ENCODE peak calls at places on chromosome 12, in seven cellular contexts. One of them, this sample, is unnamed. For H3K36me3 and H3K4me1, the result is how much of the 10 kb centered on the place peaks cover.

GRCh38 chr12:47709277-47710048 is 3.6 kb upstream of the RPAP3 start:
- DNase-seq in astrocyte: no peak
- DNase-seq in PC-9: no peak
- DNase-seq in cardiac muscle cell: no peak
- DNase-seq in testis: no peak
- DNase-seq in mucosa of descending colon: no peak
- DNase-seq in heart right ventricle: no peak
- DNase-seq in this sample: no peak

GRCh38 chr12:3595721-3596120 is 104.7 kb downstream of the PRMT8 start:
- DNase-seq in astrocyte: no peak
- DNase-seq in PC-9: no peak
- DNase-seq in cardiac muscle cell: no peak
- DNase-seq in testis: no peak
- DNase-seq in mucosa of descending colon: no peak
- DNase-seq in heart right ventricle: no peak
- DNase-seq in this sample: no peak

GRCh38 chr12:107372229-107372658 is 278.9 kb upstream of the CRY1 start:
- DNase-seq in astrocyte: peak
- DNase-seq in PC-9: no peak
- DNase-seq in cardiac muscle cell: peak
- DNase-seq in testis: no peak
- DNase-seq in mucosa of descending colon: no peak
- DNase-seq in heart right ventricle: no peak
- DNase-seq in this sample: no peak

GRCh38 chr12:9721394-9722092 is 11.4 kb downstream of the CLECL1 start:
- DNase-seq in astrocyte: no peak
- DNase-seq in PC-9: no peak
- DNase-seq in cardiac muscle cell: peak
- DNase-seq in testis: no peak
- DNase-seq in mucosa of descending colon: no peak
- DNase-seq in heart right ventricle: no peak
- DNase-seq in this sample: no peak

GRCh38 chr12:100576311-100577036 is 3.0 kb downstream of the GAS2L3 start:
- DNase-seq in astrocyte: peak
- DNase-seq in PC-9: no peak
- DNase-seq in cardiac muscle cell: peak
- DNase-seq in testis: no peak
- DNase-seq in mucosa of descending colon: peak
- DNase-seq in heart right ventricle: no peak
- DNase-seq in this sample: no peak

GRCh38 chr12:68899251-68899771 is 33.7 kb downstream of the CPM start:
- DNase-seq in astrocyte: peak
- DNase-seq in PC-9: no peak
- DNase-seq in cardiac muscle cell: peak
- DNase-seq in testis: peak
- DNase-seq in mucosa of descending colon: peak
- DNase-seq in heart right ventricle: no peak
- DNase-seq in this sample: no peak

GRCh38 chr12:74499192-74499591 is 38.4 kb upstream of the ATXN7L3B start:
- DNase-seq in astrocyte: no peak
- DNase-seq in PC-9: no peak
- DNase-seq in cardiac muscle cell: no peak
- DNase-seq in testis: no peak
- DNase-seq in mucosa of descending colon: no peak
- DNase-seq in heart right ventricle: no peak
- DNase-seq in this sample: no peak

GRCh38 chr12:53652366-53652765 is 23.5 kb downstream of the ATP5MC2 start:
- DNase-seq in astrocyte: peak
- DNase-seq in PC-9: no peak
- DNase-seq in cardiac muscle cell: peak
- DNase-seq in testis: no peak
- DNase-seq in mucosa of descending colon: no peak
- DNase-seq in heart right ventricle: no peak
- DNase-seq in this sample: no peak

GRCh38 chr12:45763381-45763780 is 33.9 kb downstream of the ARID2 start:
- DNase-seq in astrocyte: no peak
- DNase-seq in PC-9: no peak
- DNase-seq in cardiac muscle cell: no peak
- DNase-seq in testis: no peak
- DNase-seq in mucosa of descending colon: no peak
- DNase-seq in heart right ventricle: no peak
- DNase-seq in this sample: no peak

GRCh38 chr12:19572920-19573558 is 133.7 kb downstream of the AEBP2 start:
- DNase-seq in astrocyte: peak
- DNase-seq in PC-9: peak
- DNase-seq in cardiac muscle cell: peak
- DNase-seq in testis: peak
- DNase-seq in mucosa of descending colon: peak
- DNase-seq in heart right ventricle: no peak
- DNase-seq in this sample: no peak

GRCh38 chr12:47397664-47398281 is 308.1 kb downstream of the RPAP3 start:
- DNase-seq in astrocyte: peak
- DNase-seq in PC-9: peak
- DNase-seq in cardiac muscle cell: peak
- DNase-seq in testis: peak
- DNase-seq in mucosa of descending colon: no peak
- DNase-seq in heart right ventricle: no peak
- DNase-seq in this sample: no peak

GRCh38 chr12:113347-113746 is 46.8 kb downstream of the IQSEC3 start:
- DNase-seq in astrocyte: no peak
- DNase-seq in PC-9: no peak
- DNase-seq in cardiac muscle cell: no peak
- DNase-seq in testis: no peak
- DNase-seq in mucosa of descending colon: no peak
- DNase-seq in heart right ventricle: no peak
- DNase-seq in this sample: no peak

GRCh38 chr12:24565300-24565699 is 383.6 kb downstream of the BCAT1 start:
- DNase-seq in astrocyte: no peak
- DNase-seq in PC-9: no peak
- DNase-seq in cardiac muscle cell: no peak
- DNase-seq in testis: no peak
- DNase-seq in mucosa of descending colon: no peak
- DNase-seq in heart right ventricle: no peak
- DNase-seq in this sample: no peak

GRCh38 chr12:51270847-51271518 is 768 bp upstream of the SMAGP start:
- DNase-seq in astrocyte: peak
- DNase-seq in PC-9: peak
- DNase-seq in cardiac muscle cell: peak
- DNase-seq in testis: no peak
- DNase-seq in mucosa of descending colon: peak
- DNase-seq in heart right ventricle: no peak
- DNase-seq in this sample: no peak

GRCh38 chr12:12724421-12725085 is 7.4 kb downstream of the CDKN1B start:
- DNase-seq in astrocyte: no peak
- DNase-seq in PC-9: peak
- DNase-seq in cardiac muscle cell: peak
- DNase-seq in testis: no peak
- DNase-seq in mucosa of descending colon: peak
- DNase-seq in heart right ventricle: no peak
- DNase-seq in this sample: no peak

GRCh38 chr12:40336573-40337199 is 111.9 kb downstream of the LRRK2 start:
- DNase-seq in astrocyte: peak
- DNase-seq in PC-9: no peak
- DNase-seq in cardiac muscle cell: peak
- DNase-seq in testis: no peak
- DNase-seq in mucosa of descending colon: no peak
- DNase-seq in heart right ventricle: no peak
- DNase-seq in this sample: no peak

GRCh38 chr12:48969847-48970701 is 1.5 kb downstream of the WNT10B start:
- DNase-seq in astrocyte: no peak
- DNase-seq in PC-9: no peak
- DNase-seq in cardiac muscle cell: no peak
- DNase-seq in testis: no peak
- DNase-seq in mucosa of descending colon: no peak
- DNase-seq in heart right ventricle: no peak
- DNase-seq in this sample: no peak

GRCh38 chr12:1858456-1858855 is 38.1 kb downstream of the LRTM2 start:
- DNase-seq in astrocyte: no peak
- DNase-seq in PC-9: no peak
- DNase-seq in cardiac muscle cell: no peak
- DNase-seq in testis: no peak
- DNase-seq in mucosa of descending colon: no peak
- DNase-seq in heart right ventricle: no peak
- DNase-seq in this sample: no peak

GRCh38 chr12:47870175-47870781 is 34.5 kb downstream of the VDR start:
- DNase-seq in astrocyte: no peak
- DNase-seq in PC-9: no peak
- DNase-seq in cardiac muscle cell: peak
- DNase-seq in testis: peak
- DNase-seq in mucosa of descending colon: peak
- DNase-seq in heart right ventricle: peak
- DNase-seq in this sample: peak

GRCh38 chr12:123165537-123165936 is 14.6 kb upstream of the PITPNM2 start:
- DNase-seq in astrocyte: no peak
- DNase-seq in PC-9: no peak
- DNase-seq in cardiac muscle cell: no peak
- DNase-seq in testis: no peak
- DNase-seq in mucosa of descending colon: no peak
- DNase-seq in heart right ventricle: no peak
- DNase-seq in this sample: no peak

GRCh38 chr12:123164222-123164621 is 13.3 kb upstream of the PITPNM2 start:
- DNase-seq in astrocyte: no peak
- DNase-seq in PC-9: no peak
- DNase-seq in cardiac muscle cell: no peak
- DNase-seq in testis: no peak
- DNase-seq in mucosa of descending colon: no peak
- DNase-seq in heart right ventricle: no peak
- DNase-seq in this sample: no peak

GRCh38 chr12:123160801-123161487 is 10.1 kb upstream of the PITPNM2 start:
- DNase-seq in astrocyte: no peak
- DNase-seq in PC-9: no peak
- DNase-seq in cardiac muscle cell: peak
- DNase-seq in testis: peak
- DNase-seq in mucosa of descending colon: no peak
- DNase-seq in heart right ventricle: no peak
- DNase-seq in this sample: no peak

GRCh38 chr12:123164710-123165261 is 13.9 kb upstream of the PITPNM2 start:
- DNase-seq in astrocyte: no peak
- DNase-seq in PC-9: no peak
- DNase-seq in cardiac muscle cell: no peak
- DNase-seq in testis: no peak
- DNase-seq in mucosa of descending colon: no peak
- DNase-seq in heart right ventricle: no peak
- DNase-seq in this sample: no peak

DNA sequence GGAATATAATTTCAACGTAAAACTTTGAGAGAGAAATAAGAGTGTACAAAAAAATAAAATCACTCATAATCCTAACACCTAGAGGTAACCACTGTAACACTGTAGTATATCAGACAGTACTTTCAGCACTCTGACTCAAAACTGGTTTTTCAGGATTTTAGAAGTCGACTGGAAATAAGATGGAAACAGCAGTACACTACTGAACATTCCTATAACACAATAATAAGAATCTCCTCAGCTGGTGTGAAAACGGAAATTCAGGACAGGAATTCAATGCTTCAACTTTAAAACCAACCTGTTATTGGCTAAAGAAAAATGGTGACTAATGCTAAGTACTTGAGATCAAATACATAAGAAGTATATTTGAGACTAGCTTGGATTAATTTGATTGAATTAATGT is 12.3 kb upstream of the PITPNM2 start:
- DNase-seq in astrocyte: no peak
- DNase-seq in PC-9: no peak
- DNase-seq in cardiac muscle cell: no peak
- DNase-seq in testis: no peak
- DNase-seq in mucosa of descending colon: no peak
- DNase-seq in heart right ventricle: no peak
- DNase-seq in this sample: no peak
- H3K36me3 ChIP-seq in astrocyte: under half
- H3K36me3 ChIP-seq in PC-9: under half
- H3K36me3 ChIP-seq in cardiac muscle cell: half or more
- H3K36me3 ChIP-seq in testis: under half
- H3K36me3 ChIP-seq in mucosa of descending colon: under half
- H3K36me3 ChIP-seq in heart right ventricle: half or more
- H3K36me3 ChIP-seq in this sample: under half

GRCh38 chr12:71638499-71638898 is 25.1 kb downstream of the ZFC3H1 start:
- DNase-seq in astrocyte: no peak
- DNase-seq in PC-9: no peak
- DNase-seq in cardiac muscle cell: no peak
- DNase-seq in testis: no peak
- DNase-seq in mucosa of descending colon: no peak
- DNase-seq in heart right ventricle: no peak
- DNase-seq in this sample: no peak

GRCh38 chr12:71639341-71639760 is 24.3 kb downstream of the ZFC3H1 start:
- DNase-seq in astrocyte: no peak
- DNase-seq in PC-9: no peak
- DNase-seq in cardiac muscle cell: no peak
- DNase-seq in testis: no peak
- DNase-seq in mucosa of descending colon: no peak
- DNase-seq in heart right ventricle: no peak
- DNase-seq in this sample: no peak

GRCh38 chr12:71642264-71642663 is 21.4 kb downstream of the ZFC3H1 start:
- DNase-seq in astrocyte: no peak
- DNase-seq in PC-9: no peak
- DNase-seq in cardiac muscle cell: no peak
- DNase-seq in testis: no peak
- DNase-seq in mucosa of descending colon: no peak
- DNase-seq in heart right ventricle: no peak
- DNase-seq in this sample: no peak

GRCh38 chr12:71641390-71641789 is 22.3 kb downstream of the ZFC3H1 start:
- DNase-seq in astrocyte: no peak
- DNase-seq in PC-9: no peak
- DNase-seq in cardiac muscle cell: no peak
- DNase-seq in testis: no peak
- DNase-seq in mucosa of descending colon: no peak
- DNase-seq in heart right ventricle: no peak
- DNase-seq in this sample: no peak

GRCh38 chr12:71640316-71640715 is 23.3 kb downstream of the ZFC3H1 start:
- DNase-seq in astrocyte: no peak
- DNase-seq in PC-9: no peak
- DNase-seq in cardiac muscle cell: no peak
- DNase-seq in testis: no peak
- DNase-seq in mucosa of descending colon: no peak
- DNase-seq in heart right ventricle: no peak
- DNase-seq in this sample: no peak
- H3K4me1 ChIP-seq in astrocyte: under half
- H3K4me1 ChIP-seq in PC-9: under half
- H3K4me1 ChIP-seq in cardiac muscle cell: under half
- H3K4me1 ChIP-seq in testis: under half
- H3K4me1 ChIP-seq in mucosa of descending colon: under half
- H3K4me1 ChIP-seq in heart right ventricle: under half
- H3K4me1 ChIP-seq in this sample: under half

DNA sequence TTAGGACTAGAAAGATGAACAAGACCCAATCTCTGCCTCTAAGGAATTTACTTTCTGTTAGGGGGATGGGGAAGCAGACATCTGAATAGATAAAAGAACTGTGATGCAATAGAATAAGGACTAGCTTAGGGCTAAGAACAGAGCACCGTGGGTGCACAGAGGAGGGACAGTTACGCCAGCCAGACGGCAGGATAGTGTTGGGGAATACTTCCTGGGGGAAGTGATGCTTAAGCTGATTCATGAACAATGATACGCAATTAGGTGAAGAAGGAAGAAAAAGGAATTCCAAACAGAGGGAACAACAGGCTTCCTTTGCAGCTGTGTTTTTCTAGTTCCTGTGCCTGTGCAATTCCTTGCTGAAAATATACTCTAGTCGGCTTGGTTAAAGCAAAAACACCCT is 501.1 kb downstream of the APAF1 start:
- DNase-seq in astrocyte: no peak
- DNase-seq in PC-9: no peak
- DNase-seq in cardiac muscle cell: peak
- DNase-seq in testis: no peak
- DNase-seq in mucosa of descending colon: no peak
- DNase-seq in heart right ventricle: no peak
- DNase-seq in this sample: no peak
- H3K36me3 ChIP-seq in astrocyte: under half
- H3K36me3 ChIP-seq in PC-9: under half
- H3K36me3 ChIP-seq in cardiac muscle cell: under half
- H3K36me3 ChIP-seq in testis: under half
- H3K36me3 ChIP-seq in mucosa of descending colon: under half
- H3K36me3 ChIP-seq in heart right ventricle: under half
- H3K36me3 ChIP-seq in this sample: under half

GRCh38 chr12:95204141-95204866 is 13.0 kb downstream of the FGD6 start:
- DNase-seq in astrocyte: peak
- DNase-seq in PC-9: peak
- DNase-seq in cardiac muscle cell: peak
- DNase-seq in testis: no peak
- DNase-seq in mucosa of descending colon: peak
- DNase-seq in heart right ventricle: no peak
- DNase-seq in this sample: peak
- H3K4me1 ChIP-seq in astrocyte: under half
- H3K4me1 ChIP-seq in PC-9: half or more
- H3K4me1 ChIP-seq in cardiac muscle cell: half or more
- H3K4me1 ChIP-seq in testis: under half
- H3K4me1 ChIP-seq in mucosa of descending colon: under half
- H3K4me1 ChIP-seq in heart right ventricle: under half
- H3K4me1 ChIP-seq in this sample: under half